ENCODE peak calls at places on chromosomes 3 and 15, in seven cellular contexts. J is HCT116, V is H1, S is GM12878, H is K562, R is SK-N-SH, B is HepG2. Z is an unnamed sample.

GRCh38 chr3:141380987-141381386 is 12.7 kb downstream of the ZBTB38 start:
- DNase-seq in J (no peak), V (no peak), S (peak), H (no peak), R (no peak), B (no peak), Z (no peak)

GRCh38 chr3:75237041-75237775 is 426.9 kb upstream of the FRG2C start:
- DNase-seq in J (no peak), V (no peak), S (no peak), H (no peak), R (no peak), B (no peak), Z (no peak)

GRCh38 chr15:55775316-55775715 is 32.4 kb upstream of the PRTG start:
- DNase-seq in J (no peak), V (no peak), S (no peak), H (no peak), R (peak), B (no peak), Z (peak)

GRCh38 chr3:194779729-194780224 is 94.1 kb downstream of the FAM43A start:
- DNase-seq in J (no peak), V (no peak), S (no peak), H (no peak), R (no peak), B (peak), Z (peak)

GRCh38 chr3:65575376-65575840 is 463.3 kb downstream of the MAGI1 start:
- DNase-seq in J (no peak), V (no peak), S (no peak), H (no peak), R (no peak), B (peak), Z (no peak)

GRCh38 chr15:92817339-92817886 is 82.7 kb upstream of the CHD2 start:
- DNase-seq in J (no peak), V (no peak), S (no peak), H (peak), R (no peak), B (no peak), Z (no peak)

GRCh38 chr3:107198522-107199271 is 178.5 kb upstream of the CCDC54 start:
- DNase-seq in J (no peak), V (no peak), S (no peak), H (no peak), R (no peak), B (no peak), Z (no peak)

GRCh38 chr3:154776549-154777230 is 303.4 kb upstream of the MME start:
- DNase-seq in J (no peak), V (no peak), S (no peak), H (no peak), R (no peak), B (no peak), Z (no peak)

GRCh38 chr3:115913069-115913686 is 289.9 kb downstream of the GAP43 start:
- DNase-seq in J (no peak), V (no peak), S (no peak), H (no peak), R (no peak), B (peak), Z (no peak)

GRCh38 chr3:29186131-29186599 is 94.7 kb upstream of the RBMS3 start:
- DNase-seq in J (peak), V (no peak), S (no peak), H (no peak), R (no peak), B (no peak), Z (no peak)

GRCh38 chr3:114151091-114151490 is 27.8 kb downstream of the DRD3 start:
- DNase-seq in J (no peak), V (no peak), S (no peak), H (no peak), R (no peak), B (no peak), Z (no peak)

GRCh38 chr3:114157321-114157720 is 21.5 kb downstream of the DRD3 start:
- DNase-seq in J (no peak), V (no peak), S (no peak), H (no peak), R (no peak), B (no peak), Z (no peak)

GRCh38 chr3:114152519-114153151 is 26.2 kb downstream of the DRD3 start:
- DNase-seq in J (peak), V (peak), S (peak), H (peak), R (peak), B (peak), Z (peak)

GRCh38 chr3:114154321-114154821 is 24.5 kb downstream of the DRD3 start:
- DNase-seq in J (no peak), V (peak), S (no peak), H (no peak), R (no peak), B (no peak), Z (no peak)

GRCh38 chr3:114155370-114155821 is 23.5 kb downstream of the DRD3 start:
- DNase-seq in J (peak), V (peak), S (no peak), H (peak), R (peak), B (peak), Z (no peak)
- TF ChIP-seq JUND in J (no peak), V (no peak), S (no peak), H (no peak), R (no peak), B (no peak), Z (no peak)

DNA sequence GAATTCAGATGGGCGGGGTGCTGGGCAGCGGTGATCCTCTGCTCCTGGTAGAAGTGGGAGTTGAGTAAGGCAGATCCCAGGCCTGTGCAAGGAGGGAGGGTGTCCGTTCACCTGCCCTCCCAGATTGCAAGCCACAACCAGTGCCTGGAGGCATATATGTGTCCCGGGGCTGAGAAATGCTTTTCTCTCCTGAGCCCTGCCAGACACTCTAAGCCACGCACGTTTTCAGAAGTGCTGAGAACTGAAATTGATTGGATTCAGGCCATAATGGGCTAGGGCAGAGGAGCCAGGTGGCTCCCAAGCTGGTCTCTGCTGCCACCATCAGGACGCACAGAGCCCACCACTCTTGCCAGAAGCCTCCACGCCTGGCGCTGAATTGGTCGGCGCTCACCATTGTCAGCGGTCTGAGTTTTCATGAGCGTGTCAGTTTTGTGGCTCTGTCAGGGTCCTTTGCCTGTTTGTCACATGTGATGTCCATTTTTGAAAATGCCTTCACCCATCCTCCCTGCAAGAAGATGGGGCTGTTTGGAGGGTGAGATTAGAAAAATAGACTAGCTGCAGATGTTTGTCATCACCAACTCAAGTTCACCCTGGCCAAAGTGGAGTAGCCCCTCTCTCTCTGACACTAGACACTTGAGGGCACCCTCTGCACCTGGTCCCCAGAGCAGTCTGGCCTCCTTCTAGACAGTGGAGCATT is 15.4 kb upstream of the BFSP2 start:
- DNase-seq in J (peak), V (peak), S (no peak), H (peak), R (peak), B (peak), Z (peak)
- TF ChIP-seq JUND in J (no peak), V (no peak), S (no peak), H (no peak), R (no peak), B (no peak), Z (no peak)

GRCh38 chr15:25775317-25775912 is 87.7 kb downstream of the ATP10A start:
- DNase-seq in J (no peak), V (peak), S (peak), H (no peak), R (no peak), B (peak), Z (no peak)
- TF ChIP-seq JUND in J (no peak), V (no peak), S (no peak), H (peak), R (no peak), B (no peak), Z (no peak)

GRCh38 chr3:16768956-16769355 is 115.8 kb upstream of the PLCL2 start:
- DNase-seq in J (no peak), V (no peak), S (no peak), H (no peak), R (no peak), B (no peak), Z (no peak)

GRCh38 chr3:16770792-16771191 is 114.0 kb upstream of the PLCL2 start:
- DNase-seq in J (no peak), V (no peak), S (no peak), H (no peak), R (no peak), B (no peak), Z (no peak)

GRCh38 chr3:16767006-16767405 is 117.7 kb upstream of the PLCL2 start:
- DNase-seq in J (no peak), V (no peak), S (no peak), H (no peak), R (no peak), B (no peak), Z (no peak)

GRCh38 chr3:16769525-16769924 is 115.2 kb upstream of the PLCL2 start:
- DNase-seq in J (no peak), V (no peak), S (no peak), H (no peak), R (no peak), B (no peak), Z (no peak)

GRCh38 chr3:16770021-16770420 is 114.7 kb upstream of the PLCL2 start:
- DNase-seq in J (no peak), V (no peak), S (no peak), H (no peak), R (no peak), B (no peak), Z (no peak)
- TF ChIP-seq JUND in J (no peak), V (no peak), S (no peak), H (no peak), R (no peak), B (no peak), Z (no peak)

GRCh38 chr15:70486451-70487379 is 276.6 kb downstream of the UACA start:
- DNase-seq in J (no peak), V (no peak), S (peak), H (no peak), R (no peak), B (no peak), Z (no peak)

GRCh38 chr15:70486012-70486411 is 277.3 kb downstream of the UACA start:
- DNase-seq in J (no peak), V (no peak), S (no peak), H (no peak), R (no peak), B (no peak), Z (no peak)

GRCh38 chr15:70488941-70489848 is 274.2 kb downstream of the UACA start:
- DNase-seq in J (no peak), V (no peak), S (no peak), H (no peak), R (no peak), B (no peak), Z (no peak)

GRCh38 chr15:70488002-70488605 is 275.3 kb downstream of the UACA start:
- DNase-seq in J (no peak), V (peak), S (no peak), H (peak), R (peak), B (peak), Z (peak)

GRCh38 chr15:70487380-70487725 is 276.0 kb downstream of the UACA start:
- DNase-seq in J (no peak), V (no peak), S (no peak), H (no peak), R (no peak), B (no peak), Z (no peak)
- TF ChIP-seq JUND in J (no peak), V (no peak), S (no peak), H (no peak), R (no peak), B (no peak), Z (no peak)

GRCh38 chr3:15083190-15083700 is 15.7 kb downstream of the RBSN start:
- DNase-seq in J (no peak), V (no peak), S (no peak), H (no peak), R (no peak), B (no peak), Z (no peak)
- TF ChIP-seq JUND in J (no peak), V (no peak), S (no peak), H (no peak), R (no peak), B (no peak), Z (no peak)